ENCODE peak calls at places on chromosomes 16 and 17, in ten cellular contexts. P, D, Y, A, M, N, R, X, K and W are unnamed samples.

GRCh38 chr17:35238817-35239216 is 4.1 kb upstream of the SLFN5 start:
- DNase-seq in P (no peak), D (peak), Y (no peak), A (peak), M (no peak), N (no peak), R (peak), X (peak), K (no peak), W (no peak)

GRCh38 chr16:2586241-2586640 is 48.4 kb downstream of the PDPK1 start:
- DNase-seq in P (no peak), D (no peak), Y (no peak), A (no peak), M (no peak), N (no peak), R (no peak), X (no peak), K (no peak), W (no peak)

GRCh38 chr17:59332890-59333377 is 1.5 kb downstream of the YPEL2 start:
- DNase-seq in P (no peak), D (peak), Y (no peak), A (no peak), M (no peak), N (no peak), R (no peak), X (peak), K (no peak), W (no peak)

GRCh38 chr17:67293251-67294203 is 48.5 kb upstream of the HELZ start:
- DNase-seq in P (peak), D (peak), Y (peak), A (peak), M (peak), N (no peak), R (peak), X (peak), K (peak), W (peak)

GRCh38 chr16:76583995-76584394 is 306.8 kb downstream of the CNTNAP4 start:
- DNase-seq in P (no peak), D (no peak), Y (no peak), A (no peak), M (no peak), N (no peak), R (no peak), X (no peak), K (no peak), W (no peak)

GRCh38 chr17:32899240-32900013 is 22.5 kb upstream of the MYO1D start:
- DNase-seq in P (no peak), D (no peak), Y (no peak), A (no peak), M (no peak), N (no peak), R (no peak), X (no peak), K (no peak), W (no peak)

GRCh38 chr17:74147436-74147835 is 56.0 kb upstream of the RPL38 start:
- DNase-seq in P (no peak), D (no peak), Y (no peak), A (no peak), M (no peak), N (no peak), R (no peak), X (no peak), K (no peak), W (no peak)

GRCh38 chr17:65954148-65954449 is 237.8 kb downstream of the CEP112 start:
- DNase-seq in P (no peak), D (no peak), Y (no peak), A (no peak), M (no peak), N (no peak), R (no peak), X (no peak), K (no peak), W (no peak)

GRCh38 chr17:21213491-21214014 is 408 bp downstream of the TMEM11 start:
- DNase-seq in P (peak), D (peak), Y (no peak), A (peak), M (no peak), N (no peak), R (no peak), X (peak), K (no peak), W (peak)

GRCh38 chr17:79350516-79350915 is 260.3 kb downstream of the RBFOX3 start:
- DNase-seq in P (no peak), D (no peak), Y (no peak), A (no peak), M (no peak), N (no peak), R (no peak), X (no peak), K (no peak), W (no peak)

GRCh38 chr17:6752068-6752909 is 3.6 kb upstream of the XAF1 start:
- DNase-seq in P (no peak), D (peak), Y (no peak), A (no peak), M (no peak), N (no peak), R (peak), X (peak), K (peak), W (no peak)

GRCh38 chr17:68391561-68392268 is 65.6 kb downstream of the WIPI1 start:
- DNase-seq in P (no peak), D (peak), Y (no peak), A (no peak), M (no peak), N (no peak), R (no peak), X (no peak), K (no peak), W (no peak)

GRCh38 chr16:951660-952301 is 19.0 kb downstream of the LMF1 start:
- DNase-seq in P (no peak), D (peak), Y (no peak), A (no peak), M (no peak), N (no peak), R (no peak), X (no peak), K (no peak), W (no peak)

GRCh38 chr16:1157639-1158455 is 4.9 kb downstream of the CACNA1H start:
- DNase-seq in P (no peak), D (no peak), Y (no peak), A (no peak), M (no peak), N (no peak), R (no peak), X (no peak), K (no peak), W (no peak)

GRCh38 chr16:53901396-53901795 is 197.4 kb downstream of the FTO start:
- DNase-seq in P (no peak), D (no peak), Y (no peak), A (no peak), M (no peak), N (no peak), R (no peak), X (no peak), K (no peak), W (no peak)

GRCh38 chr17:13306310-13306962 is 288.6 kb upstream of the ELAC2 start:
- DNase-seq in P (no peak), D (peak), Y (no peak), A (peak), M (no peak), N (no peak), R (peak), X (peak), K (no peak), W (peak)